ENCODE peak calls at places on chromosome 12, in eight cellular contexts. One of them, this sample, is unnamed.
A peak's percentile ranks its signal among the peaks of the same experiment; 100 is the strongest.

GRCh38 chr12:126558219-126558618 is 1493.0 kb downstream of the AACS start:
- DNase-seq in stomach: no peak
- DNase-seq in sigmoid colon: no peak
- DNase-seq in HCT116: no peak
- DNase-seq in GM23338: no peak
- DNase-seq in transverse colon: no peak
- DNase-seq in K562: no peak
- DNase-seq in breast epithelium: no peak
- DNase-seq in this sample: no peak

GRCh38 chr12:65430571-65431306 is 152.3 kb downstream of the MSRB3 start:
- DNase-seq in stomach: no peak
- DNase-seq in K562: no peak
- DNase-seq in transverse colon: no peak
- DNase-seq in GM23338: no peak
- DNase-seq in sigmoid colon: no peak
- DNase-seq in HCT116: peak; percentile 88
- DNase-seq in breast epithelium: no peak
- DNase-seq in this sample: no peak

GRCh38 chr12:3065300-3065699 is 11.9 kb upstream of the TSPAN9 start:
- DNase-seq in transverse colon: no peak
- DNase-seq in breast epithelium: no peak
- DNase-seq in stomach: no peak
- DNase-seq in GM23338: no peak
- DNase-seq in K562: no peak
- DNase-seq in sigmoid colon: no peak
- DNase-seq in HCT116: no peak
- DNase-seq in this sample: no peak

GRCh38 chr12:3772380-3772779 is 19.5 kb upstream of the CRACR2A start:
- DNase-seq in HCT116: no peak
- DNase-seq in K562: no peak
- DNase-seq in stomach: no peak
- DNase-seq in sigmoid colon: no peak
- DNase-seq in GM23338: no peak
- DNase-seq in breast epithelium: no peak
- DNase-seq in transverse colon: no peak
- DNase-seq in this sample: no peak

GRCh38 chr12:51393676-51394545 is 2.7 kb upstream of the GALNT6 start:
- DNase-seq in breast epithelium: no peak
- DNase-seq in K562: no peak
- DNase-seq in stomach: no peak
- DNase-seq in HCT116: no peak
- DNase-seq in transverse colon: peak; percentile 28
- DNase-seq in GM23338: no peak
- DNase-seq in sigmoid colon: no peak
- DNase-seq in this sample: peak; percentile 69

GRCh38 chr12:98578821-98579220 is 14.7 kb upstream of the SLC25A3 start:
- DNase-seq in breast epithelium: no peak
- DNase-seq in HCT116: peak; percentile 51
- DNase-seq in GM23338: no peak
- DNase-seq in transverse colon: peak; percentile 21
- DNase-seq in sigmoid colon: no peak
- DNase-seq in stomach: no peak
- DNase-seq in K562: peak; percentile 58
- DNase-seq in this sample: no peak

GRCh38 chr12:41486718-41487117 is 298.6 kb downstream of the PDZRN4 start:
- DNase-seq in breast epithelium: no peak
- DNase-seq in HCT116: no peak
- DNase-seq in stomach: no peak
- DNase-seq in K562: no peak
- DNase-seq in GM23338: peak; percentile 24
- DNase-seq in transverse colon: no peak
- DNase-seq in sigmoid colon: no peak
- DNase-seq in this sample: no peak

GRCh38 chr12:47942327-47943230 is 20.8 kb upstream of the TMEM106C start:
- DNase-seq in sigmoid colon: peak; percentile 58
- DNase-seq in GM23338: peak; percentile 93
- DNase-seq in breast epithelium: no peak
- DNase-seq in stomach: peak; percentile 55
- DNase-seq in HCT116: no peak
- DNase-seq in K562: peak; percentile 49
- DNase-seq in transverse colon: no peak
- DNase-seq in this sample: no peak

GRCh38 chr12:76688627-76689026 is 75.3 kb upstream of the ZDHHC17 start:
- DNase-seq in stomach: no peak
- DNase-seq in transverse colon: no peak
- DNase-seq in GM23338: peak; percentile 49
- DNase-seq in breast epithelium: no peak
- DNase-seq in sigmoid colon: no peak
- DNase-seq in K562: peak; percentile 18
- DNase-seq in HCT116: no peak
- DNase-seq in this sample: no peak

GRCh38 chr12:127509066-127509778 is 757.7 kb upstream of the TMEM132C start:
- DNase-seq in GM23338: no peak
- DNase-seq in breast epithelium: no peak
- DNase-seq in sigmoid colon: no peak
- DNase-seq in HCT116: no peak
- DNase-seq in stomach: no peak
- DNase-seq in K562: no peak
- DNase-seq in transverse colon: no peak
- DNase-seq in this sample: no peak

DNA sequence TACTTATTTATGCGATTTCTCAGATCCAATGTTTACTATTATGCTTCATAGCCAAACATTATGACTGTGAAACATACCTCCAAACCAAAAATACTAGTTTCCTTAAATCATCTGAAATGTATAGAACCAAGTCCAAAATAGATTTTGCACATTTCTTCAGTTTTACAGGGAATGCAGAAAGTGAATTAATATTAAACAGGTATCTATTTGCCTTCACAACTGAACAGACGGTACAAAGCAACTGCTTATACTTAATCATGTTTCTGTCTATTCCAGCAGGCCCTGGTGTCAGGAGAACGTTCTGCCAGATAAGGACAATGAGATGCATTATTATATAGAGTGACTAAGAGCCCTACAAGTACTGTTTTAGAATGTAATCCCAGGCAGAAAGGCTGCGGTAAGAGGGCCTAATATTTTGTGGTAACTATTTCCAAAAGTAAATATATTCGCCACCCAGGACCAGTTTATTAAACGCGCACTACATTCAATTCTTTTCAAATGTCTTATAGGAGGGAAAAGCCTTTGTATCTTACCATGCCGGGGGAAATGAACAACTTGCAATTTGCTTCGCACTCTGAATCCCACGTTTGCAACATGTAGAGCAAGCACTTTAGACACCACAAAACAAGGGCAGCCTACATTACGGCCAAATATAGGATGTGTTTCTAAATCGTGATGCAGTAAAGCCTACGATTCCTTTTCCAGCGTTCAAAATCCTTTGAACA is 1.5 kb downstream of the CORO1C start:
- DNase-seq in sigmoid colon: no peak
- DNase-seq in breast epithelium: no peak
- DNase-seq in transverse colon: no peak
- DNase-seq in GM23338: no peak
- DNase-seq in HCT116: no peak
- DNase-seq in K562: peak; percentile 69
- DNase-seq in stomach: no peak
- DNase-seq in this sample: no peak
- TF ChIP-seq POLR2AphosphoS5 in sigmoid colon: no peak
- TF ChIP-seq POLR2AphosphoS5 in breast epithelium: no peak
- TF ChIP-seq POLR2AphosphoS5 in transverse colon: no peak
- TF ChIP-seq POLR2AphosphoS5 in GM23338: no peak
- TF ChIP-seq POLR2AphosphoS5 in HCT116: no peak
- TF ChIP-seq POLR2AphosphoS5 in K562: no peak
- TF ChIP-seq POLR2AphosphoS5 in stomach: no peak
- TF ChIP-seq POLR2AphosphoS5 in this sample: no peak

GRCh38 chr12:53623526-53623925 is 2.7 kb downstream of the ATF7 start:
- DNase-seq in transverse colon: no peak
- DNase-seq in K562: peak; percentile 65
- DNase-seq in breast epithelium: no peak
- DNase-seq in stomach: no peak
- DNase-seq in GM23338: no peak
- DNase-seq in sigmoid colon: no peak
- DNase-seq in HCT116: no peak
- DNase-seq in this sample: no peak
- H3K4me1 ChIP-seq in transverse colon: peaks cover 42% of the 10 kb centered on the region
- H3K4me1 ChIP-seq in K562: peaks cover 20% of the 10 kb centered on the region
- H3K4me1 ChIP-seq in breast epithelium: no peaks in the 10 kb centered on the region
- H3K4me1 ChIP-seq in stomach: peaks cover 76% of the 10 kb centered on the region
- H3K4me1 ChIP-seq in GM23338: peaks cover 22% of the 10 kb centered on the region
- H3K4me1 ChIP-seq in sigmoid colon: no peaks in the 10 kb centered on the region
- H3K4me1 ChIP-seq in HCT116: peaks cover 21% of the 10 kb centered on the region
- H3K4me1 ChIP-seq in this sample: peaks cover 41% of the 10 kb centered on the region

GRCh38 chr12:74317078-74317581 is 220.5 kb upstream of the ATXN7L3B start:
- DNase-seq in stomach: no peak
- DNase-seq in transverse colon: no peak
- DNase-seq in breast epithelium: no peak
- DNase-seq in GM23338: peak; percentile 74
- DNase-seq in sigmoid colon: no peak
- DNase-seq in HCT116: no peak
- DNase-seq in K562: peak; percentile 39
- DNase-seq in this sample: no peak
- TF ChIP-seq CTCF in stomach: no peak
- TF ChIP-seq CTCF in transverse colon: no peak
- TF ChIP-seq CTCF in breast epithelium: no peak
- TF ChIP-seq CTCF in GM23338: peak; percentile 70
- TF ChIP-seq CTCF in sigmoid colon: no peak
- TF ChIP-seq CTCF in HCT116: peak; percentile 45
- TF ChIP-seq CTCF in K562: peak; percentile 48
- TF ChIP-seq CTCF in this sample: no peak

DNA sequence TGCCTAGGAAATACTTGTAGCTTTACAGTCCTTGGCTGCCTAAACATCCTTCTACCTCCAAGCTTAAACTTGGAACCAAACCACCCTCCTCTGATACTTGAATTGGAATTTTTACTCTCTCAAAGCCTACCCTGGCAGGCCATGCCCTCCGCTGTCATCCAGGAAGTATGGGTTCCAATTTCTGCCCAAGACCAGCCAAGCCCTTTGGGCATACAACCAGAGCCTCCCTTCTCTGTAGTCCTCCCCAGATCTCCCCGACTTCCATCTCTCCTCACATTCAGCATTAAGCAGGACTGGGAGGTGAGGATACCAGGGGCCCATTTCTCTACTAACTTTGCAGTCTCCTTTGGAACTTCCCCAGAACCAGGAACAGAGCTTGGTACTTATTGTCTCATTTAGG is 365 bp upstream of the DHH start:
- DNase-seq in GM23338: no peak
- DNase-seq in transverse colon: no peak
- DNase-seq in sigmoid colon: no peak
- DNase-seq in stomach: no peak
- DNase-seq in HCT116: no peak
- DNase-seq in K562: no peak
- DNase-seq in breast epithelium: no peak
- DNase-seq in this sample: no peak
- TF ChIP-seq POLR2AphosphoS5 in GM23338: no peak
- TF ChIP-seq POLR2AphosphoS5 in transverse colon: no peak
- TF ChIP-seq POLR2AphosphoS5 in sigmoid colon: peak; percentile 40
- TF ChIP-seq POLR2AphosphoS5 in stomach: no peak
- TF ChIP-seq POLR2AphosphoS5 in HCT116: no peak
- TF ChIP-seq POLR2AphosphoS5 in K562: no peak
- TF ChIP-seq POLR2AphosphoS5 in breast epithelium: no peak
- TF ChIP-seq POLR2AphosphoS5 in this sample: no peak

GRCh38 chr12:46259713-46260112 is 9.1 kb downstream of the SLC38A1 start:
- DNase-seq in transverse colon: no peak
- DNase-seq in breast epithelium: no peak
- DNase-seq in stomach: no peak
- DNase-seq in GM23338: no peak
- DNase-seq in sigmoid colon: no peak
- DNase-seq in K562: peak; percentile 36
- DNase-seq in HCT116: no peak
- DNase-seq in this sample: no peak
- H3K4me1 ChIP-seq in transverse colon: peaks cover 42% of the 10 kb centered on the region
- H3K4me1 ChIP-seq in breast epithelium: peaks cover 7% of the 10 kb centered on the region
- H3K4me1 ChIP-seq in stomach: peaks cover 85% of the 10 kb centered on the region
- H3K4me1 ChIP-seq in GM23338: peaks cover 69% of the 10 kb centered on the region
- H3K4me1 ChIP-seq in sigmoid colon: no peaks in the 10 kb centered on the region
- H3K4me1 ChIP-seq in K562: peaks cover 6% of the 10 kb centered on the region
- H3K4me1 ChIP-seq in HCT116: peaks cover 51% of the 10 kb centered on the region
- H3K4me1 ChIP-seq in this sample: peaks cover 38% of the 10 kb centered on the region

GRCh38 chr12:105658389-105658788 is 327.9 kb downstream of the C12orf75 start:
- DNase-seq in HCT116: no peak
- DNase-seq in breast epithelium: no peak
- DNase-seq in GM23338: no peak
- DNase-seq in K562: no peak
- DNase-seq in sigmoid colon: no peak
- DNase-seq in transverse colon: no peak
- DNase-seq in stomach: no peak
- DNase-seq in this sample: no peak
- TF ChIP-seq CTCF in HCT116: no peak
- TF ChIP-seq CTCF in breast epithelium: no peak
- TF ChIP-seq CTCF in GM23338: no peak
- TF ChIP-seq CTCF in K562: no peak
- TF ChIP-seq CTCF in sigmoid colon: no peak
- TF ChIP-seq CTCF in transverse colon: no peak
- TF ChIP-seq CTCF in stomach: no peak
- TF ChIP-seq CTCF in this sample: no peak

GRCh38 chr12:113299619-113300237 is 35.2 kb downstream of the SLC8B1 start:
- DNase-seq in HCT116: peak; percentile 79
- DNase-seq in breast epithelium: peak; percentile 66
- DNase-seq in GM23338: peak; percentile 53
- DNase-seq in stomach: peak; percentile 32
- DNase-seq in transverse colon: peak; percentile 30
- DNase-seq in K562: peak; percentile 79
- DNase-seq in sigmoid colon: peak; percentile 81
- DNase-seq in this sample: no peak
- TF ChIP-seq POLR2AphosphoS5 in HCT116: no peak
- TF ChIP-seq POLR2AphosphoS5 in breast epithelium: no peak
- TF ChIP-seq POLR2AphosphoS5 in GM23338: no peak
- TF ChIP-seq POLR2AphosphoS5 in stomach: no peak
- TF ChIP-seq POLR2AphosphoS5 in transverse colon: no peak
- TF ChIP-seq POLR2AphosphoS5 in K562: no peak
- TF ChIP-seq POLR2AphosphoS5 in sigmoid colon: no peak
- TF ChIP-seq POLR2AphosphoS5 in this sample: no peak